ENCODE peak calls at places on chromosome 11, in five cellular contexts. F, M, P, B and D are unnamed samples. For H3K27me3, the result is how much of the 10 kb centered on the place peaks cover.

GRCh38 chr11:1139441-1140066 is 18.2 kb upstream of the MUC5AC start:
- DNase-seq in F (peak), M (no peak), P (peak), B (peak), D (no peak)

GRCh38 chr11:17414317-17414737 is 25.9 kb upstream of the KCNJ11 start:
- DNase-seq in F (no peak), M (peak), P (no peak), B (peak), D (no peak)

GRCh38 chr11:66022401-66023185 is 3.7 kb downstream of the CATSPER1 start:
- DNase-seq in F (peak), M (peak), P (peak), B (peak), D (peak)

GRCh38 chr11:112588252-112588668 is 327.6 kb upstream of the PLET1 start:
- DNase-seq in F (peak), M (peak), P (peak), B (peak), D (peak)

GRCh38 chr11:119192111-119192510 is 6.8 kb downstream of the NHERF4 start:
- DNase-seq in F (no peak), M (no peak), P (no peak), B (no peak), D (no peak)

GRCh38 chr11:130220311-130221030 is 60.9 kb downstream of the ST14 start:
- DNase-seq in F (no peak), M (no peak), P (no peak), B (no peak), D (no peak)

GRCh38 chr11:12871251-12871650 is 137.9 kb upstream of the RASSF10 start:
- DNase-seq in F (no peak), M (no peak), P (no peak), B (no peak), D (no peak)

GRCh38 chr11:10778217-10778970 is 27.3 kb downstream of the CTR9 start:
- DNase-seq in F (peak), M (no peak), P (peak), B (no peak), D (no peak)

GRCh38 chr11:73228268-73229134 is 10.4 kb downstream of the P2RY2 start:
- DNase-seq in F (no peak), M (no peak), P (no peak), B (no peak), D (peak)

GRCh38 chr11:35101223-35101622 is 37.7 kb upstream of the CD44 start:
- DNase-seq in F (no peak), M (no peak), P (no peak), B (no peak), D (no peak)

GRCh38 chr11:134994431-134994830 is 582.4 kb upstream of the B3GAT1 start:
- DNase-seq in F (no peak), M (no peak), P (no peak), B (no peak), D (no peak)

GRCh38 chr11:1200611-1201191 is 22.2 kb upstream of the MUC5B start:
- DNase-seq in F (no peak), M (no peak), P (no peak), B (no peak), D (peak)

GRCh38 chr11:123543796-123544195 is 110.6 kb downstream of the SCN3B start:
- DNase-seq in F (peak), M (no peak), P (peak), B (no peak), D (no peak)

GRCh38 chr11:11841121-11841604 is 609 bp upstream of the USP47 start:
- DNase-seq in F (no peak), M (no peak), P (peak), B (peak), D (peak)

GRCh38 chr11:40160418-40160817 is 1299.0 kb downstream of the LRRC4C start:
- DNase-seq in F (no peak), M (no peak), P (no peak), B (no peak), D (no peak)

GRCh38 chr11:134126197-134126822 is 57.4 kb downstream of the JAM3 start:
- DNase-seq in F (peak), M (no peak), P (peak), B (no peak), D (peak)

GRCh38 chr11:62500066-62501035 is 46.3 kb downstream of the AHNAK start:
- DNase-seq in F (no peak), M (no peak), P (no peak), B (peak), D (peak)

GRCh38 chr11:111836766-111837165 is 34.6 kb downstream of the ALG9 start:
- DNase-seq in F (peak), M (no peak), P (peak), B (no peak), D (no peak)

GRCh38 chr11:2996976-2997375 is 4.8 kb upstream of the NAP1L4 start:
- DNase-seq in F (no peak), M (no peak), P (no peak), B (no peak), D (no peak)

GRCh38 chr11:43868852-43869567 is 11.6 kb upstream of the ALKBH3 start:
- DNase-seq in F (peak), M (peak), P (peak), B (no peak), D (no peak)

GRCh38 chr11:6438979-6439571 is 1.7 kb downstream of the HPX start:
- DNase-seq in F (peak), M (peak), P (peak), B (peak), D (peak)

GRCh38 chr11:7665473-7666291 is 7.6 kb downstream of the CYB5R2 start:
- DNase-seq in F (peak), M (peak), P (peak), B (peak), D (peak)

GRCh38 chr11:115257286-115258077 is 246.7 kb downstream of the CADM1 start:
- DNase-seq in F (no peak), M (no peak), P (no peak), B (no peak), D (peak)

GRCh38 chr11:1336836-1337646 is 27.6 kb upstream of the TOLLIP start:
- DNase-seq in F (no peak), M (no peak), P (no peak), B (peak), D (no peak)

GRCh38 chr11:2770556-2771301 is 70.9 kb upstream of the KCNQ1OT1 start:
- DNase-seq in F (no peak), M (peak), P (no peak), B (peak), D (peak)

GRCh38 chr11:75223954-75224643 is 16.5 kb upstream of the TPBGL start:
- DNase-seq in F (no peak), M (no peak), P (no peak), B (no peak), D (peak)

GRCh38 chr11:128714881-128715280 is 21.0 kb downstream of the FLI1 start:
- DNase-seq in F (peak), M (no peak), P (peak), B (no peak), D (no peak)

GRCh38 chr11:104705475-104706195 is 192.6 kb downstream of the CASP12 start:
- DNase-seq in F (peak), M (peak), P (no peak), B (peak), D (no peak)

GRCh38 chr11:117829369-117829725 is 4.8 kb upstream of the FXYD2 start:
- DNase-seq in F (no peak), M (no peak), P (no peak), B (peak), D (peak)

GRCh38 chr11:119919656-119920055 is 190.7 kb upstream of the NECTIN1 start:
- DNase-seq in F (no peak), M (no peak), P (no peak), B (no peak), D (no peak)

GRCh38 chr11:44840526-44840925 is 110.2 kb downstream of the TP53I11 start:
- DNase-seq in F (no peak), M (no peak), P (no peak), B (no peak), D (no peak)

GRCh38 chr11:27719575-27719925 is 19.3 kb upstream of the BDNF start:
- DNase-seq in F (no peak), M (no peak), P (no peak), B (no peak), D (no peak)

GRCh38 chr11:27718853-27719574 is 18.8 kb upstream of the BDNF start:
- DNase-seq in F (peak), M (no peak), P (peak), B (peak), D (peak)

GRCh38 chr11:27721505-27722116 is 21.4 kb upstream of the BDNF start:
- DNase-seq in F (no peak), M (no peak), P (no peak), B (no peak), D (no peak)

GRCh38 chr11:27722117-27722844 is 22.0 kb upstream of the BDNF start:
- DNase-seq in F (peak), M (no peak), P (peak), B (no peak), D (peak)

DNA sequence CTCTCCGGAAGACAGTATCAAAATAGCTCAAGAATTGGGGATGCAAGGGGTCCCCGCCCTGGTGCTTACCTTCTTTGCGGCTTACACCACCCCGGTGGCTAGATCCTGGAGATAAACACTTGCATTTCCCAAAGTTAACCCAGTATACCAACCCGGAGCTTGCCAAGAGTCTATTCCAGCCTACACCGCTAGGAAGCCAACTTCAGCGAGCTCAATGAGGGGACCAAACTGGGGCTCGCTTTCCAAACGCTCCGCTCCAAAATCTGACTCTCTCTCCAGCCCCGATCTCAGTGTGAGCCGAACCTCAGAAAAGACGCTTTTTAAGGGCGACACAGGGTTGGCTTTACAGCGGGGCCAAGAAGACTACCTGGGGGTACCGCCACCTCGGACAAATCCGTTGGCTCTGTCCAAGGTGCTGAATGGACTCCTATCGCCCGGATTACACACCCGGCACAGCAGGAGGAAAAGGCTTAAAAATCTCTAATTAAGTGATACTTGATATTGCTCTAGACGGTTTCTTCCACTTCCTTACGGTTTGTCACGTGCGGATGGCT is 20.1 kb upstream of the BDNF start:
- DNase-seq in F (peak), M (no peak), P (peak), B (peak), D (peak)
- H3K9ac ChIP-seq in F (no peak), M (no peak), P (no peak), B (no peak), D (no peak)

GRCh38 chr11:109132539-109132938 is 289.5 kb upstream of the C11orf87 start:
- DNase-seq in F (no peak), M (no peak), P (no peak), B (no peak), D (peak)
- H3K27me3 ChIP-seq in F (under half), M (under half), P (under half), B (under half), D (under half)

GRCh38 chr11:14577835-14578529 is 57.8 kb upstream of the PSMA1 start:
- DNase-seq in F (no peak), M (no peak), P (no peak), B (no peak), D (no peak)
- H3K9ac ChIP-seq in F (no peak), M (peak), P (no peak), B (no peak), D (no peak)

GRCh38 chr11:109424893-109425292 is 2.9 kb downstream of the C11orf87 start:
- DNase-seq in F (no peak), M (peak), P (no peak), B (peak), D (peak)

GRCh38 chr11:109423114-109423859 is 1.3 kb downstream of the C11orf87 start:
- DNase-seq in F (no peak), M (no peak), P (peak), B (no peak), D (peak)

GRCh38 chr11:109422755-109423113 is 744 bp downstream of the C11orf87 start:
- DNase-seq in F (no peak), M (no peak), P (peak), B (no peak), D (no peak)

GRCh38 chr11:109425554-109425953 is 3.6 kb downstream of the C11orf87 start:
- DNase-seq in F (no peak), M (no peak), P (no peak), B (no peak), D (no peak)

GRCh38 chr11:109423860-109424190 is 1.8 kb downstream of the C11orf87 start:
- DNase-seq in F (no peak), M (no peak), P (no peak), B (no peak), D (no peak)
- H3K27me3 ChIP-seq in F (under half), M (under half), P (under half), B (under half), D (under half)

GRCh38 chr11:14793546-14793945 is 98.5 kb downstream of the CYP2R1 start:
- DNase-seq in F (no peak), M (no peak), P (no peak), B (no peak), D (no peak)

GRCh38 chr11:14784230-14784629 is 107.8 kb downstream of the CYP2R1 start:
- DNase-seq in F (no peak), M (no peak), P (no peak), B (no peak), D (no peak)

GRCh38 chr11:14789879-14790484 is 102.0 kb downstream of the CYP2R1 start:
- DNase-seq in F (peak), M (no peak), P (peak), B (no peak), D (no peak)
- H3K9ac ChIP-seq in F (no peak), M (no peak), P (no peak), B (no peak), D (no peak)

DNA sequence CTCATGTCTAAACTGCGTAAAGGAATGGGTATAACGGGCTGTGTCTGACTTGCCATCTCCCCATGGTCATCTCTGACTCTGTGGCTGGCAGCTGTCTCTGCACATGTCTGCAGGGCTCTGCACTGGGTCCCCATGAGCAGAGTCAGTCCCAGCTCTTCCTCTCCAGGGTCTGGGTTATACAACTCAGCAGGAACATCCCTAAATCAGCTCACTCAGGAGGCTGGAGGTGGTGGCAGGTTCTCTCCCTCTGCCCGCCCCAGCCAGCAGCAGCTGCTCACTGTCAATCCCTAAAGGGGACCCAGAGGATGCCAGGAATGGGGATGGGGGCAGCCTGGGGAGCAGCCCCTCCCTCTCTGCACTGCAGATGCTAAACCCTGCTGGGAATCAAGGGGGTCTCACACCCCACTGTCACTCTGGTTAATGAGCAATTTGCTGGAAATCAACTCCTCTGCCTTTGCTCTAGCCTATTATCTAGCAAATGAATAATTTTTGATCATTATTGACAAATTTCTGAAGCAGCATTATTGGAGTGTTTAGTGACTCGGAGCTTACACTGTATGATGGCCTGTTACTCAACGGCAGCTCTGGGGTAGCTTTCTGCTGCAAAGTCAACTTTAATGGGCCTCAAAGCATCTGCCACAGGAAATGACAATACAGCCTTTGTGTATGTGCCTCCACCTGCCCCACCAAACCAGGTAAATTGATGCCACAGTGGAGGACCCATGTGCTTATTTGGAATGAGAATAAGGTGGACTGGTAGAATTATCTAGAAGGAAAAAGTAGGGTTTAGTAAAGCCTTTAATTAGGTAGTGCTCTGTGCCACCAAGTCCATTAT is 55.7 kb upstream of the SHANK2 start:
- DNase-seq in F (no peak), M (no peak), P (no peak), B (peak), D (peak)
- H3K27me3 ChIP-seq in F (under half), M (under half), P (under half), B (under half), D (under half)

GRCh38 chr11:69654001-69654659 is 13.2 kb downstream of the CCND1 start:
- DNase-seq in F (no peak), M (no peak), P (no peak), B (no peak), D (peak)
- H3K9ac ChIP-seq in F (no peak), M (no peak), P (no peak), B (no peak), D (no peak)